ENCODE peak calls at places on chromosomes 3 and 15, in five cellular contexts. G is heart left ventricle, H is HCT116, S is suprapubic skin, M is spleen. R is an unnamed sample. For H3K9me3 and H3K36me3, the result is how much of the 10 kb centered on the place peaks cover.

GRCh38 chr3:129593595-129594339 is 12.7 kb downstream of the PLXND1 start:
- DNase-seq in G (no peak), H (no peak), S (no peak), M (peak), R (no peak)

GRCh38 chr15:70507772-70508351 is 255.5 kb downstream of the UACA start:
- DNase-seq in G (no peak), H (no peak), S (no peak), M (peak), R (no peak)

GRCh38 chr3:128697336-128697735 is 28.6 kb upstream of the RAB7A start:
- DNase-seq in G (no peak), H (no peak), S (no peak), M (no peak), R (no peak)

GRCh38 chr15:62792960-62793758 is 249.4 kb upstream of the TPM1 start:
- DNase-seq in G (no peak), H (no peak), S (no peak), M (no peak), R (no peak)

GRCh38 chr3:9402410-9403228 is 5.2 kb downstream of the SETD5 start:
- DNase-seq in G (peak), H (no peak), S (no peak), M (no peak), R (no peak)

GRCh38 chr3:59313365-59313764 is 263.5 kb upstream of the CFAP20DC start:
- DNase-seq in G (peak), H (peak), S (no peak), M (no peak), R (no peak)

GRCh38 chr15:78360426-78360825 is 20.3 kb downstream of the CRABP1 start:
- DNase-seq in G (peak), H (no peak), S (no peak), M (no peak), R (no peak)

GRCh38 chr3:179898024-179898423 is 138.7 kb downstream of the PEX5L start:
- DNase-seq in G (no peak), H (peak), S (no peak), M (no peak), R (no peak)

GRCh38 chr3:123294296-123294938 is 92.7 kb downstream of the SEC22A start:
- DNase-seq in G (no peak), H (no peak), S (no peak), M (no peak), R (no peak)

GRCh38 chr3:105611304-105612192 is 244.8 kb downstream of the ALCAM start:
- DNase-seq in G (no peak), H (peak), S (no peak), M (no peak), R (no peak)

GRCh38 chr3:53023072-53023823 is 22.6 kb downstream of the SFMBT1 start:
- DNase-seq in G (no peak), H (no peak), S (no peak), M (no peak), R (no peak)

GRCh38 chr3:45779746-45780735 is 16.3 kb downstream of the SLC6A20 start:
- DNase-seq in G (no peak), H (no peak), S (peak), M (no peak), R (no peak)

GRCh38 chr15:89776274-89777072 is at the start of gene MESP2:
- DNase-seq in G (peak), H (peak), S (peak), M (peak), R (peak)

GRCh38 chr15:43794269-43795037 is 2.3 kb downstream of the SERF2 start:
- DNase-seq in G (no peak), H (no peak), S (no peak), M (no peak), R (no peak)

GRCh38 chr15:43185161-43186002 is at the start of gene CCNDBP1:
- DNase-seq in G (peak), H (peak), S (peak), M (peak), R (peak)

GRCh38 chr3:66413151-66413751 is 87.6 kb downstream of the LRIG1 start:
- DNase-seq in G (no peak), H (no peak), S (peak), M (no peak), R (no peak)

GRCh38 chr15:59879506-59879905 is 124.6 kb upstream of the FOXB1 start:
- DNase-seq in G (no peak), H (no peak), S (no peak), M (no peak), R (no peak)

GRCh38 chr3:121834079-121834730 is 655 bp downstream of the IQCB1 start:
- DNase-seq in G (no peak), H (no peak), S (no peak), M (no peak), R (peak)

GRCh38 chr3:75334299-75334698 is 329.8 kb upstream of the FRG2C start:
- DNase-seq in G (no peak), H (no peak), S (no peak), M (no peak), R (no peak)

GRCh38 chr3:75342425-75342824 is 321.7 kb upstream of the FRG2C start:
- DNase-seq in G (no peak), H (no peak), S (no peak), M (no peak), R (no peak)

GRCh38 chr3:75341324-75342067 is 322.6 kb upstream of the FRG2C start:
- DNase-seq in G (no peak), H (no peak), S (no peak), M (no peak), R (no peak)

GRCh38 chr3:75337226-75337900 is 326.8 kb upstream of the FRG2C start:
- DNase-seq in G (no peak), H (no peak), S (no peak), M (no peak), R (no peak)

GRCh38 chr3:75338342-75338741 is 325.8 kb upstream of the FRG2C start:
- DNase-seq in G (no peak), H (no peak), S (no peak), M (no peak), R (no peak)
- H3K9me3 ChIP-seq in G (under half), H (under half), S (under half), M (under half), R (under half)

GRCh38 chr3:39222462-39222861 is 30.1 kb upstream of the XIRP1 start:
- DNase-seq in G (no peak), H (no peak), S (no peak), M (no peak), R (no peak)
- TF ChIP-seq POLR2A in G (no peak), H (no peak), S (no peak), M (no peak), R (no peak)

GRCh38 chr3:38126121-38126892 is 10.6 kb downstream of the ACAA1 start:
- DNase-seq in G (no peak), H (no peak), S (peak), M (no peak), R (peak)
- H3K36me3 ChIP-seq in G (half or more), H (under half), S (half or more), M (half or more), R (under half)

GRCh38 chr15:53936137-53936536 is 42.1 kb upstream of the UNC13C start:
- DNase-seq in G (no peak), H (no peak), S (no peak), M (no peak), R (no peak)
- H3K9me3 ChIP-seq in G (under half), H (under half), S (under half), M (under half), R (under half)

GRCh38 chr3:196867507-196868296 is at the start of gene SENP5:
- DNase-seq in G (peak), H (peak), S (peak), M (peak), R (peak)
- TF ChIP-seq POLR2A in G (no peak), H (peak), S (peak), M (peak), R (peak)

R was measured in ovary.